ENCODE peak calls at places on chromosomes 6 and 20, in six cellular contexts. One of them, this sample, is unnamed.

GRCh38 chr20:7702141-7702540 is 238.1 kb downstream of the HAO1 start:
- DNase-seq in keratinocyte: no peak
- DNase-seq in tibial artery: no peak
- DNase-seq in CD8-positive, alpha-beta T cell: no peak
- DNase-seq in left ventricle myocardium inferior: no peak
- DNase-seq in fibroblast of lung: no peak
- DNase-seq in this sample: no peak

GRCh38 chr20:19756756-19757486 is 1.1 kb upstream of the RIN2 start:
- DNase-seq in fibroblast of lung: no peak
- DNase-seq in left ventricle myocardium inferior: no peak
- DNase-seq in keratinocyte: no peak
- DNase-seq in CD8-positive, alpha-beta T cell: no peak
- DNase-seq in tibial artery: no peak
- DNase-seq in this sample: no peak

GRCh38 chr20:1185316-1185741 is 548 bp upstream of the TMEM74B start:
- DNase-seq in fibroblast of lung: no peak
- DNase-seq in keratinocyte: no peak
- DNase-seq in tibial artery: no peak
- DNase-seq in left ventricle myocardium inferior: no peak
- DNase-seq in CD8-positive, alpha-beta T cell: no peak
- DNase-seq in this sample: no peak

GRCh38 chr6:12899080-12899815 is 182.7 kb downstream of the PHACTR1 start:
- DNase-seq in tibial artery: no peak
- DNase-seq in fibroblast of lung: no peak
- DNase-seq in keratinocyte: no peak
- DNase-seq in CD8-positive, alpha-beta T cell: no peak
- DNase-seq in left ventricle myocardium inferior: no peak
- DNase-seq in this sample: no peak

GRCh38 chr6:71181565-71181964 is 107.0 kb upstream of the OGFRL1 start:
- DNase-seq in CD8-positive, alpha-beta T cell: no peak
- DNase-seq in left ventricle myocardium inferior: no peak
- DNase-seq in tibial artery: no peak
- DNase-seq in keratinocyte: peak
- DNase-seq in fibroblast of lung: peak
- DNase-seq in this sample: peak

GRCh38 chr20:32779500-32780215 is 17.5 kb downstream of the DNMT3B start:
- DNase-seq in keratinocyte: no peak
- DNase-seq in fibroblast of lung: no peak
- DNase-seq in CD8-positive, alpha-beta T cell: no peak
- DNase-seq in tibial artery: no peak
- DNase-seq in left ventricle myocardium inferior: no peak
- DNase-seq in this sample: no peak

GRCh38 chr6:144471986-144472385 is 186.9 kb downstream of the UTRN start:
- DNase-seq in left ventricle myocardium inferior: no peak
- DNase-seq in CD8-positive, alpha-beta T cell: no peak
- DNase-seq in tibial artery: no peak
- DNase-seq in fibroblast of lung: peak
- DNase-seq in keratinocyte: no peak
- DNase-seq in this sample: no peak

GRCh38 chr6:54737247-54737646 is 109.3 kb upstream of the FAM83B start:
- DNase-seq in CD8-positive, alpha-beta T cell: no peak
- DNase-seq in fibroblast of lung: no peak
- DNase-seq in left ventricle myocardium inferior: no peak
- DNase-seq in keratinocyte: no peak
- DNase-seq in tibial artery: no peak
- DNase-seq in this sample: no peak

GRCh38 chr20:36631651-36632050 is 14.3 kb downstream of the SLA2 start:
- DNase-seq in keratinocyte: no peak
- DNase-seq in fibroblast of lung: no peak
- DNase-seq in CD8-positive, alpha-beta T cell: no peak
- DNase-seq in left ventricle myocardium inferior: no peak
- DNase-seq in tibial artery: no peak
- DNase-seq in this sample: no peak

GRCh38 chr20:61788343-61788742 is 277.3 kb downstream of the TAF4 start:
- DNase-seq in left ventricle myocardium inferior: no peak
- DNase-seq in keratinocyte: no peak
- DNase-seq in fibroblast of lung: no peak
- DNase-seq in CD8-positive, alpha-beta T cell: no peak
- DNase-seq in tibial artery: no peak
- DNase-seq in this sample: no peak

GRCh38 chr6:140064371-140064770 is 689.9 kb upstream of the CITED2 start:
- DNase-seq in CD8-positive, alpha-beta T cell: no peak
- DNase-seq in keratinocyte: no peak
- DNase-seq in left ventricle myocardium inferior: peak
- DNase-seq in fibroblast of lung: no peak
- DNase-seq in tibial artery: no peak
- DNase-seq in this sample: no peak

GRCh38 chr20:5751856-5752255 is 1.7 kb downstream of the SHLD1 start:
- DNase-seq in fibroblast of lung: peak
- DNase-seq in tibial artery: no peak
- DNase-seq in keratinocyte: no peak
- DNase-seq in left ventricle myocardium inferior: no peak
- DNase-seq in CD8-positive, alpha-beta T cell: no peak
- DNase-seq in this sample: no peak

GRCh38 chr6:124770784-124771183 is 191.5 kb upstream of the RNF217 start:
- DNase-seq in CD8-positive, alpha-beta T cell: no peak
- DNase-seq in fibroblast of lung: no peak
- DNase-seq in left ventricle myocardium inferior: no peak
- DNase-seq in keratinocyte: no peak
- DNase-seq in tibial artery: no peak
- DNase-seq in this sample: no peak

GRCh38 chr20:41234546-41234945 is 83.0 kb downstream of the ZHX3 start:
- DNase-seq in fibroblast of lung: no peak
- DNase-seq in tibial artery: peak
- DNase-seq in left ventricle myocardium inferior: peak
- DNase-seq in CD8-positive, alpha-beta T cell: no peak
- DNase-seq in keratinocyte: no peak
- DNase-seq in this sample: no peak

GRCh38 chr6:140269766-140270165 is 895.3 kb upstream of the CITED2 start:
- DNase-seq in fibroblast of lung: peak
- DNase-seq in CD8-positive, alpha-beta T cell: no peak
- DNase-seq in tibial artery: no peak
- DNase-seq in left ventricle myocardium inferior: no peak
- DNase-seq in keratinocyte: no peak
- DNase-seq in this sample: no peak

GRCh38 chr6:43283905-43284304 is 14.2 kb upstream of the SLC22A7 start:
- DNase-seq in tibial artery: no peak
- DNase-seq in CD8-positive, alpha-beta T cell: no peak
- DNase-seq in left ventricle myocardium inferior: no peak
- DNase-seq in fibroblast of lung: no peak
- DNase-seq in keratinocyte: no peak
- DNase-seq in this sample: no peak

GRCh38 chr6:43285832-43286231 is 12.2 kb upstream of the SLC22A7 start:
- DNase-seq in CD8-positive, alpha-beta T cell: no peak
- DNase-seq in fibroblast of lung: no peak
- DNase-seq in left ventricle myocardium inferior: no peak
- DNase-seq in keratinocyte: no peak
- DNase-seq in tibial artery: no peak
- DNase-seq in this sample: no peak

GRCh38 chr6:43286456-43286994 is 11.5 kb upstream of the SLC22A7 start:
- DNase-seq in left ventricle myocardium inferior: no peak
- DNase-seq in fibroblast of lung: no peak
- DNase-seq in keratinocyte: no peak
- DNase-seq in tibial artery: no peak
- DNase-seq in CD8-positive, alpha-beta T cell: no peak
- DNase-seq in this sample: no peak

GRCh38 chr6:43284986-43285385 is 13.1 kb upstream of the SLC22A7 start:
- DNase-seq in CD8-positive, alpha-beta T cell: no peak
- DNase-seq in keratinocyte: no peak
- DNase-seq in fibroblast of lung: no peak
- DNase-seq in tibial artery: no peak
- DNase-seq in left ventricle myocardium inferior: no peak
- DNase-seq in this sample: no peak

DNA sequence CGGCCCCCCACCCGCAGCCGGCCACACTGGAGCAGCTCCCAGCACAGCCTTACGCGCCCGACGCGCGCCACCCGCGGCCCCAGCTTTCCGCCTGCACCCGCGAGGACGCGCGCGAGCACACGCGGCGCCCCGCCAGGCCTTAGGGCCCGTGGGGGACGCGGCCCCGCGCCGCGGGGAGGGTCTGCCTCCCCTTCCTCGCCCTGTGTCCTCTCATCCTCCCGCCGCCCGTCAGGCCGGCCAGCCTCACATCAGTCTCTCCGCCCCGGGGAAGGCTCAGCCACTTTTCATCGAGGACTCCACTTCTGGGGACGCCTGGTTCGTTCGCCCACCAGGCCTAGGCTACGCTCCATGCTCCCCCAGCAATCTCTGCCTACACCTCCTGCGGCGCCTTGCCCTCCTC is 12.6 kb upstream of the SLC22A7 start:
- DNase-seq in keratinocyte: no peak
- DNase-seq in fibroblast of lung: no peak
- DNase-seq in CD8-positive, alpha-beta T cell: no peak
- DNase-seq in left ventricle myocardium inferior: no peak
- DNase-seq in tibial artery: no peak
- DNase-seq in this sample: no peak
- H3K4me3 ChIP-seq in keratinocyte: no peak
- H3K4me3 ChIP-seq in fibroblast of lung: no peak
- H3K4me3 ChIP-seq in CD8-positive, alpha-beta T cell: no peak
- H3K4me3 ChIP-seq in left ventricle myocardium inferior: peak
- H3K4me3 ChIP-seq in tibial artery: no peak
- H3K4me3 ChIP-seq in this sample: no peak

DNA sequence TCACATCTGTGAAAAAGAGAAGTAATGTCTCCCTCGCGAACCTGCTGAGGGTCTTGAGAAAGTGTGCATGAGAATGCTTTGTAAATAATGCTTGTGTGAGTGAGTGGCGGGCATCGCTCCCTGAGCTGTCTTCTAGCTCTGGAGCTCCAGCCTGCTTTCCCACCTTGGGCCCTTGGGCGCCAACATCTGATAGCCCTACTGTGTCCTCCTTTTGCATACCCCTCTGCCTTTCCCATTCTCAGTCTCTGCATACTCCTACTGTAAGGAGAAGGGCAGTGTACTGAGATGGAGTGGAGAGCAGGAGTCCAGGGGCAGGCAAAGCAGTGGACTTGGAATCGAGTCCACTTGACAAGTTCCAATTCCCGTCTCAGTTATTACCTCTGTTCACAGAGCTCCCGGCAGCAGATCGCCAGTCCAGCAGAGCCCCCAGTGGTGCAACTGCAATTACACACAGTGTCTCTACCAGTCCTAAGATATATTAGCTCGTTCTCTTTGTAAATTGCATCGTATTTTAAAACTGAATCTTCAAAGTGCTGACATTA is 855 bp upstream of the NCR2 start:
- DNase-seq in keratinocyte: no peak
- DNase-seq in left ventricle myocardium inferior: no peak
- DNase-seq in fibroblast of lung: no peak
- DNase-seq in CD8-positive, alpha-beta T cell: no peak
- DNase-seq in tibial artery: no peak
- DNase-seq in this sample: no peak
- TF ChIP-seq CTCF in keratinocyte: no peak
- TF ChIP-seq CTCF in left ventricle myocardium inferior: no peak
- TF ChIP-seq CTCF in fibroblast of lung: peak
- TF ChIP-seq CTCF in CD8-positive, alpha-beta T cell: no peak
- TF ChIP-seq CTCF in tibial artery: no peak
- TF ChIP-seq CTCF in this sample: peak

DNA sequence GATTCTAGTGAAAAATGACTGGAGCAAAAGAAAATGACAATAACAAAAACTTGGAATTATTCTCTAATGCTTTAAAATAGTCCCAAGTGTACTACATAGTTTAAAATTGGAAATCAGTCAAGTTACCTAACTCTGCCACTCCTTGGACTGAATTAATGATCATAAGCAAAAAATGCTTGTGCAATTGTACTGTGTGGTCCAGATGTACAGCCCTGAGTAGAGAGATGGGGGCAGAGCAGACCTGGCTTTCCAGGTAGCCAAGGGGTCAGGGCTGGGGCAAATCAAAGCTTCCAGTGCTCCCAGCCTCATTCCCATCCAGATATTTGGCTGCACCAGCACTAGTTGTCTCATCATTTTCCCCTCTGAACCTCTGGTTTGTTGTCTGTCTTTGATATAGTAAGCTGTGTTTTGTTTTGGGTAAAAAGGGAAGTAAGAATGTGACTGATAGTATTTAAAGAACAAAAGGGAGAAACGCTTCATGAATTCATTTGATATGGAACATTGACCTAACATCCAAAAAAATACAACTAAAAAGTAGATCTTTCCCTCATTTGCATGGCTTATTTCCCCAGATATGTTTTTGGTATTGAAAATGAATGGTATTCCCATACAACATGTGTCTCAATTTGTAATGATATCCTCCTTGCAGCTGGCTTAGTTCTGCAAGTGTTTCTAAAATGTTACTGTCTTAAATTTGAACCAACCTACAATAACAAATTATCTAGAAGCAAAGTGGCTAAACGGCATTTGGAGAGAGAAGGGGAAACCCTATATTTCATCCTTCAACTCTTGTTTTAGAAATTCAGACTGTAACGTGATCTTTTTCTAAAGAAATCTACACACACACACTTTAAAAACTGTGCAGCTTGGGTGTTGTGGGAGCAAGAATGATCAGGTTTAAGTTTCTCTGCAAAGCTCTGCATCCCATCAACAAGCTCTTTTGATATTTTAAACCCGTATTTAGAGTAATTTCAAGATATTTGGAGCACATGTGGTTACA is 152.7 kb downstream of the SOBP start:
- DNase-seq in keratinocyte: no peak
- DNase-seq in fibroblast of lung: no peak
- DNase-seq in left ventricle myocardium inferior: no peak
- DNase-seq in CD8-positive, alpha-beta T cell: no peak
- DNase-seq in tibial artery: no peak
- DNase-seq in this sample: no peak
- H3K27ac ChIP-seq in keratinocyte: no peak
- H3K27ac ChIP-seq in fibroblast of lung: no peak
- H3K27ac ChIP-seq in left ventricle myocardium inferior: peak
- H3K27ac ChIP-seq in CD8-positive, alpha-beta T cell: no peak
- H3K27ac ChIP-seq in tibial artery: no peak
- H3K27ac ChIP-seq in this sample: no peak

GRCh38 chr6:154245542-154245941 is 111.1 kb downstream of the IPCEF1 start:
- DNase-seq in keratinocyte: no peak
- DNase-seq in tibial artery: no peak
- DNase-seq in left ventricle myocardium inferior: no peak
- DNase-seq in fibroblast of lung: no peak
- DNase-seq in CD8-positive, alpha-beta T cell: no peak
- DNase-seq in this sample: no peak

GRCh38 chr6:154243793-154244768 is 112.5 kb downstream of the IPCEF1 start:
- DNase-seq in CD8-positive, alpha-beta T cell: no peak
- DNase-seq in keratinocyte: no peak
- DNase-seq in tibial artery: no peak
- DNase-seq in fibroblast of lung: no peak
- DNase-seq in left ventricle myocardium inferior: no peak
- DNase-seq in this sample: no peak

GRCh38 chr6:154246723-154247118 is 109.9 kb downstream of the IPCEF1 start:
- DNase-seq in keratinocyte: no peak
- DNase-seq in fibroblast of lung: no peak
- DNase-seq in left ventricle myocardium inferior: no peak
- DNase-seq in CD8-positive, alpha-beta T cell: no peak
- DNase-seq in tibial artery: no peak
- DNase-seq in this sample: no peak

GRCh38 chr6:154249499-154250298 is 106.9 kb downstream of the IPCEF1 start:
- DNase-seq in CD8-positive, alpha-beta T cell: no peak
- DNase-seq in keratinocyte: no peak
- DNase-seq in fibroblast of lung: no peak
- DNase-seq in tibial artery: no peak
- DNase-seq in left ventricle myocardium inferior: no peak
- DNase-seq in this sample: no peak

GRCh38 chr6:154247119-154247814 is 109.3 kb downstream of the IPCEF1 start:
- DNase-seq in fibroblast of lung: no peak
- DNase-seq in keratinocyte: no peak
- DNase-seq in tibial artery: no peak
- DNase-seq in left ventricle myocardium inferior: no peak
- DNase-seq in CD8-positive, alpha-beta T cell: no peak
- DNase-seq in this sample: no peak
- H3K4me3 ChIP-seq in fibroblast of lung: no peak
- H3K4me3 ChIP-seq in keratinocyte: no peak
- H3K4me3 ChIP-seq in tibial artery: no peak
- H3K4me3 ChIP-seq in left ventricle myocardium inferior: peak
- H3K4me3 ChIP-seq in CD8-positive, alpha-beta T cell: peak
- H3K4me3 ChIP-seq in this sample: no peak

GRCh38 chr6:90286884-90287488 is 9.7 kb downstream of the BACH2 start:
- DNase-seq in left ventricle myocardium inferior: no peak
- DNase-seq in CD8-positive, alpha-beta T cell: no peak
- DNase-seq in fibroblast of lung: peak
- DNase-seq in tibial artery: no peak
- DNase-seq in keratinocyte: peak
- DNase-seq in this sample: no peak
- TF ChIP-seq CTCF in left ventricle myocardium inferior: peak
- TF ChIP-seq CTCF in CD8-positive, alpha-beta T cell: peak
- TF ChIP-seq CTCF in fibroblast of lung: peak
- TF ChIP-seq CTCF in tibial artery: peak
- TF ChIP-seq CTCF in keratinocyte: peak
- TF ChIP-seq CTCF in this sample: peak